ENCODE peak calls at places on chromosomes 7 and 10, in nine cellular contexts. V is ELR; Q is HepG2; J is PC-3; M is HT1080; S is stimulated activated CD4-positive, alpha-beta T cell treated with anti-CD3 and anti-CD28 coated beads, Interleukin-1b, Interleukin-23, amount 100 ng/mL, for 4 hours; E is glomerular endothelial cell; Z is T-helper 1 cell; W is PC-9. O is an unnamed sample.

GRCh38 chr7:124700655-124701054 is 64.9 kb downstream of the GPR37 start:
- DNase-seq in S (no peak), J (no peak), E (no peak), Z (no peak), Q (no peak), M (no peak), V (no peak), W (no peak), O (peak)

GRCh38 chr10:61067683-61068336 is 123.8 kb upstream of the RHOBTB1 start:
- DNase-seq in Q (no peak), V (no peak), J (no peak), M (no peak), S (no peak), Z (no peak), W (no peak), E (no peak), O (no peak)

GRCh38 chr7:1567082-1567771 is 2.6 kb downstream of the PSMG3 start:
- DNase-seq in W (peak), M (no peak), Q (no peak), V (peak), Z (no peak), S (no peak), J (peak), E (no peak), O (no peak)

GRCh38 chr7:132475669-132476116 is 100.6 kb downstream of the PLXNA4 start:
- DNase-seq in Q (no peak), M (no peak), S (no peak), J (no peak), W (no peak), Z (no peak), E (no peak), V (no peak), O (no peak)

GRCh38 chr7:106597014-106597413 is 63.9 kb downstream of the CCDC71L start:
- DNase-seq in S (no peak), E (no peak), Q (no peak), M (no peak), J (no peak), W (no peak), Z (no peak), V (no peak), O (no peak)

GRCh38 chr10:42769653-42770052 is 12.9 kb upstream of the BMS1 start:
- DNase-seq in Q (no peak), M (peak), W (no peak), Z (no peak), E (no peak), S (no peak), V (no peak), J (peak), O (no peak)

GRCh38 chr7:111107576-111107975 is 16.6 kb downstream of the LRRN3 start:
- DNase-seq in J (no peak), Z (no peak), M (no peak), E (no peak), V (no peak), Q (no peak), W (no peak), S (no peak), O (no peak)

GRCh38 chr10:14800397-14800796 is 25.7 kb upstream of the FAM107B start:
- DNase-seq in E (no peak), M (no peak), S (no peak), W (no peak), Z (no peak), J (no peak), Q (no peak), V (no peak), O (no peak)

GRCh38 chr10:65348637-65349036 is 1577.2 kb upstream of the LRRTM3 start:
- DNase-seq in J (no peak), Q (no peak), M (no peak), W (no peak), E (no peak), V (no peak), Z (no peak), S (no peak), O (no peak)

GRCh38 chr10:2949948-2950354 is 117.4 kb upstream of the PFKP start:
- DNase-seq in E (no peak), M (peak), J (peak), W (no peak), Q (no peak), S (no peak), Z (no peak), V (peak), O (peak)

GRCh38 chr7:1843271-1843861 is 173.3 kb downstream of the ELFN1 start:
- DNase-seq in Z (no peak), M (no peak), V (peak), Q (no peak), W (peak), S (no peak), E (no peak), J (no peak), O (no peak)

GRCh38 chr10:22368402-22368801 is 23.1 kb downstream of the SPAG6 start:
- DNase-seq in E (no peak), V (no peak), Q (no peak), S (no peak), Z (no peak), W (no peak), M (no peak), J (no peak), O (no peak)

GRCh38 chr10:90018819-90019218 is 317.4 kb downstream of the KIF20B start:
- DNase-seq in Z (no peak), E (no peak), J (no peak), W (no peak), V (no peak), S (no peak), M (no peak), Q (no peak), O (no peak)

GRCh38 chr7:1122832-1123501 is 35.1 kb downstream of the GPER1 start:
- DNase-seq in Q (no peak), V (no peak), E (no peak), J (no peak), M (no peak), S (no peak), W (no peak), Z (no peak), O (no peak)

GRCh38 chr7:602341-603141 is 82.9 kb upstream of the PDGFA start:
- DNase-seq in W (no peak), J (no peak), Q (peak), E (no peak), M (no peak), S (no peak), V (no peak), Z (peak), O (no peak)

GRCh38 chr7:21996641-21997040 is 50.9 kb upstream of the CDCA7L start:
- DNase-seq in J (peak), S (no peak), Q (no peak), Z (no peak), W (peak), M (no peak), V (peak), E (peak), O (peak)

GRCh38 chr7:129468087-129468486 is 33.9 kb downstream of the STRIP2 start:
- DNase-seq in Z (no peak), S (no peak), W (peak), V (peak), M (no peak), Q (no peak), E (no peak), J (no peak), O (peak)

GRCh38 chr10:107056160-107056559 is 108.3 kb downstream of the SORCS1 start:
- DNase-seq in Z (no peak), E (no peak), S (no peak), J (no peak), M (no peak), Q (no peak), V (no peak), W (no peak), O (no peak)

GRCh38 chr7:40299097-40299496 is 164.3 kb downstream of the SUGCT start:
- DNase-seq in W (no peak), V (peak), M (peak), Q (no peak), J (peak), Z (no peak), E (peak), S (no peak), O (peak)

GRCh38 chr10:44968101-44968886 is 8.7 kb downstream of the RASSF4 start:
- DNase-seq in V (no peak), M (no peak), W (no peak), Z (no peak), Q (no peak), S (no peak), J (no peak), E (no peak), O (no peak)

GRCh38 chr7:93365341-93365740 is 133.2 kb downstream of the VPS50 start:
- DNase-seq in E (no peak), M (no peak), V (no peak), Q (no peak), Z (no peak), S (no peak), W (peak), J (no peak), O (no peak)

GRCh38 chr7:74371381-74372059 is 82.2 kb upstream of the GTF2IRD1 start:
- DNase-seq in S (no peak), Z (no peak), J (no peak), E (no peak), W (peak), Q (no peak), V (no peak), M (no peak), O (no peak)

GRCh38 chr7:112449353-112449752 is 907 bp upstream of the IFRD1 start:
- DNase-seq in S (peak), V (peak), Q (peak), W (peak), J (peak), Z (peak), M (peak), E (no peak), O (peak)

GRCh38 chr10:33126118-33126517 is 168.1 kb upstream of the ITGB1 start:
- DNase-seq in S (no peak), W (no peak), E (no peak), M (peak), Z (no peak), J (peak), V (peak), Q (no peak), O (peak)

GRCh38 chr10:93198401-93199175 is 124.9 kb downstream of the CYP26A1 start:
- DNase-seq in S (no peak), M (no peak), J (no peak), E (no peak), W (no peak), Q (no peak), Z (no peak), V (peak), O (peak)

GRCh38 chr7:155963771-155964195 is 151.5 kb upstream of the SHH start:
- DNase-seq in W (no peak), S (no peak), Q (no peak), Z (no peak), E (no peak), V (no peak), M (no peak), J (no peak), O (no peak)

GRCh38 chr7:34396437-34397064 is 261.5 kb upstream of the NPSR1 start:
- DNase-seq in Q (no peak), J (no peak), Z (no peak), W (no peak), E (no peak), M (no peak), S (no peak), V (no peak), O (no peak)

GRCh38 chr10:32253300-32253699 is 93.7 kb downstream of the EPC1 start:
- DNase-seq in E (no peak), Q (no peak), J (peak), V (peak), W (peak), M (peak), Z (no peak), S (no peak), O (peak)

GRCh38 chr7:405489-406211 is 114.0 kb downstream of the PDGFA start:
- DNase-seq in M (no peak), W (no peak), V (no peak), Z (no peak), S (no peak), Q (no peak), J (no peak), E (no peak), O (no peak)

GRCh38 chr7:117630501-117630900 is 150.7 kb downstream of the CFTR start:
- DNase-seq in M (peak), E (no peak), S (no peak), V (no peak), W (no peak), Z (no peak), J (no peak), Q (no peak), O (peak)

O was measured in mammary epithelial cell.